ENCODE peak calls at places on chromosomes 5 and 9, in seven cellular contexts. V is activated T-cell treated with anti-CD3 and anti-CD28 coated beads, Interleukin-2, amount 50 U/mL, for 48 hours; A is endothelial cell; R is activated T-helper 1 cell treated with anti-CD3 and anti-CD28 coated beads, Interleukin-12 subunit alpha, Interleukin-12 subunit beta, Interleukin-2, Interleukin-4 antibody, amounts not matched to agents 30 ng/mL and 10 ng/mL and 1 ng/mL, durations not matched to agents 14 hours and 24 hours and 36 hours; S is GM12865; W is naive B cell; Q is stimulated activated CD4-positive, alpha-beta T cell treated with anti-CD3 and anti-CD28 coated beads, Interleukin-2, amount 100 ng/mL, for 48 hours. G is an unnamed sample.

GRCh38 chr9:37929441-37929895 is 25.5 kb upstream of the SLC25A51 start:
- DNase-seq in R (no peak), S (no peak), V (no peak), W (no peak), A (no peak), Q (no peak), G (no peak)

GRCh38 chr5:5331838-5332237 is 90.6 kb upstream of the ICE1 start:
- DNase-seq in V (no peak), Q (no peak), S (no peak), A (no peak), R (no peak), W (no peak), G (no peak)

GRCh38 chr5:95901676-95902646 is 59.7 kb downstream of the ELL2 start:
- DNase-seq in S (no peak), V (no peak), R (no peak), A (no peak), Q (no peak), W (no peak), G (no peak)

GRCh38 chr9:97292200-97292599 is 15.3 kb upstream of the CCDC180 start:
- DNase-seq in V (no peak), W (no peak), S (no peak), R (no peak), Q (no peak), A (no peak), G (no peak)

GRCh38 chr5:15263942-15264341 is 236.0 kb upstream of the FBXL7 start:
- DNase-seq in S (no peak), Q (no peak), W (no peak), A (no peak), V (no peak), R (no peak), G (no peak)

GRCh38 chr5:139061856-139062255 is 136.3 kb downstream of the SIL1 start:
- DNase-seq in Q (no peak), R (no peak), A (no peak), W (no peak), V (no peak), S (no peak), G (no peak)

GRCh38 chr5:160525471-160526261 is 104.0 kb downstream of the PTTG1 start:
- DNase-seq in Q (no peak), W (no peak), A (no peak), S (no peak), V (no peak), R (no peak), G (no peak)

GRCh38 chr5:172417983-172418630 is 36.2 kb downstream of the SH3PXD2B start:
- DNase-seq in A (no peak), W (no peak), Q (no peak), R (no peak), S (no peak), V (no peak), G (no peak)

GRCh38 chr5:102823441-102823874 is 68.4 kb downstream of the PAM start:
- DNase-seq in A (no peak), W (no peak), V (no peak), Q (no peak), R (no peak), S (no peak), G (no peak)

GRCh38 chr9:37141015-37141414 is 20.6 kb downstream of the ZCCHC7 start:
- DNase-seq in Q (no peak), W (no peak), A (no peak), S (no peak), V (no peak), R (no peak), G (no peak)

GRCh38 chr5:90134892-90135291 is 274.7 kb downstream of the CETN3 start:
- DNase-seq in A (no peak), Q (no peak), S (no peak), R (no peak), W (no peak), V (no peak), G (no peak)

GRCh38 chr9:750264-750967 is 91.1 kb upstream of the DMRT1 start:
- DNase-seq in A (no peak), S (no peak), Q (no peak), W (no peak), R (no peak), V (no peak), G (peak; percentile 25)

GRCh38 chr5:137300411-137301240 is 198.5 kb downstream of the SPOCK1 start:
- DNase-seq in Q (no peak), R (no peak), W (no peak), S (no peak), A (no peak), V (no peak), G (no peak)

GRCh38 chr9:135076876-135077430 is 10.5 kb upstream of the OLFM1 start:
- DNase-seq in V (no peak), R (no peak), W (no peak), S (no peak), Q (no peak), A (no peak), G (no peak)

GRCh38 chr9:111076043-111076442 is 37.8 kb upstream of the LPAR1 start:
- DNase-seq in S (no peak), A (no peak), V (no peak), W (no peak), Q (no peak), R (no peak), G (no peak)

GRCh38 chr9:89113851-89114250 is 64.8 kb downstream of the SHC3 start:
- DNase-seq in Q (no peak), A (no peak), S (no peak), W (no peak), V (no peak), R (no peak), G (no peak)

GRCh38 chr9:5622019-5622418 is 6.9 kb upstream of the RIC1 start:
- DNase-seq in W (no peak), Q (no peak), S (no peak), R (no peak), A (no peak), V (no peak), G (no peak)

GRCh38 chr5:178516836-178517235 is 73.4 kb downstream of the COL23A1 start:
- DNase-seq in R (no peak), W (no peak), S (no peak), Q (no peak), A (no peak), V (no peak), G (no peak)

GRCh38 chr5:37640088-37640487 is 199.8 kb downstream of the GDNF start:
- DNase-seq in R (no peak), A (no peak), V (no peak), Q (no peak), S (no peak), W (no peak), G (no peak)

GRCh38 chr5:72298711-72299110 is 21.3 kb downstream of the MRPS27 start:
- DNase-seq in W (no peak), A (no peak), R (no peak), S (no peak), Q (no peak), V (no peak), G (no peak)

GRCh38 chr9:27348785-27349489 is 52.0 kb upstream of the EQTN start:
- DNase-seq in R (no peak), V (no peak), W (no peak), A (no peak), S (no peak), Q (no peak), G (no peak)

GRCh38 chr9:133729646-133730281 is 8.4 kb downstream of the SARDH start:
- DNase-seq in W (no peak), Q (no peak), V (peak; percentile 12), S (no peak), R (no peak), A (no peak), G (no peak)

GRCh38 chr9:105973811-105974407 is 279.6 kb downstream of the TMEM38B start:
- DNase-seq in S (no peak), R (no peak), Q (no peak), V (no peak), A (no peak), W (no peak), G (no peak)

GRCh38 chr9:81578606-81579005 is 110.7 kb downstream of the TLE1 start:
- DNase-seq in R (no peak), V (no peak), A (no peak), W (no peak), Q (no peak), S (no peak), G (no peak)

GRCh38 chr5:136193396-136193935 is 504 bp upstream of the SMIM32 start:
- DNase-seq in W (no peak), A (no peak), Q (no peak), R (no peak), V (no peak), S (no peak), G (no peak)

GRCh38 chr9:102445181-102445747 is 549.9 kb upstream of the CYLC2 start:
- DNase-seq in W (no peak), R (no peak), A (no peak), Q (no peak), V (no peak), S (peak; percentile 35), G (no peak)

GRCh38 chr9:131704195-131704983 is 35.5 kb downstream of the RAPGEF1 start:
- DNase-seq in R (no peak), V (no peak), A (no peak), Q (no peak), S (no peak), W (no peak), G (no peak)

GRCh38 chr9:121634329-121634784 is 17.1 kb upstream of the DAB2IP start:
- DNase-seq in S (peak; percentile 13), W (no peak), R (no peak), Q (no peak), V (peak; percentile 46), A (no peak), G (no peak)

GRCh38 chr9:129436751-129437625 is 183.9 kb downstream of the C9orf50 start:
- DNase-seq in Q (no peak), V (peak; percentile 52), S (no peak), R (no peak), W (peak; percentile 14), A (peak; percentile 41), G (no peak)

GRCh38 chr9:8809747-8810146 is 1010.2 kb upstream of the DMAC1 start:
- DNase-seq in W (no peak), S (no peak), A (no peak), R (no peak), V (no peak), Q (no peak), G (no peak)

GRCh38 chr9:125655691-125656410 is 51.2 kb downstream of the MAPKAP1 start:
- DNase-seq in R (no peak), W (no peak), S (no peak), A (no peak), V (no peak), Q (no peak), G (no peak)